ENCODE peak calls at places on chromosomes 7 and 10, in six cellular contexts. M is effector memory CD8-positive, alpha-beta T cell; X is GM03348; P is right lobe of liver; N is naive thymus-derived CD4-positive, alpha-beta T cell; U is GM12878. S is an unnamed sample.
A peak's percentile ranks its signal among the peaks of the same experiment; 100 is the strongest.

GRCh38 chr7:79512269-79512668 is 58.8 kb upstream of the MAGI2 start:
- DNase-seq in M (no peak), X (no peak), P (no peak), N (no peak), U (no peak), S (no peak)

GRCh38 chr7:98254951-98255610 is 3.0 kb upstream of the TECPR1 start:
- DNase-seq in M (no peak), X (no peak), P (no peak), N (no peak), U (no peak), S (no peak)

GRCh38 chr7:139246905-139247304 is 15.9 kb downstream of the UBN2 start:
- DNase-seq in M (no peak), X (peak; percentile 50), P (no peak), N (no peak), U (no peak), S (peak; percentile 58)

GRCh38 chr10:55374917-55375316 is 573.9 kb upstream of the PCDH15 start:
- DNase-seq in M (no peak), X (no peak), P (no peak), N (no peak), U (no peak), S (no peak)

GRCh38 chr7:49580000-49580399 is 193.4 kb upstream of the VWC2 start:
- DNase-seq in M (no peak), X (no peak), P (no peak), N (no peak), U (no peak), S (no peak)

GRCh38 chr10:18400201-18400910 is 251.0 kb downstream of the NSUN6 start:
- DNase-seq in M (no peak), X (peak; percentile 19), P (peak; percentile 71), N (no peak), U (peak; percentile 54), S (no peak)

GRCh38 chr10:113027574-113028392 is 77.7 kb downstream of the TCF7L2 start:
- DNase-seq in M (no peak), X (no peak), P (no peak), N (no peak), U (no peak), S (no peak)

GRCh38 chr10:21171197-21171935 is 274.3 kb upstream of the NEBL start:
- DNase-seq in M (no peak), X (no peak), P (no peak), N (no peak), U (no peak), S (no peak)

GRCh38 chr10:87702260-87702972 is 42.7 kb downstream of the PAPSS2 start:
- DNase-seq in M (no peak), X (no peak), P (no peak), N (no peak), U (no peak), S (no peak)

GRCh38 chr7:80107278-80107677 is 27.4 kb upstream of the GNAI1 start:
- DNase-seq in M (no peak), X (no peak), P (no peak), N (peak; percentile 26), U (no peak), S (no peak)

GRCh38 chr10:4656576-4657194 is 169.3 kb upstream of the AKR1E2 start:
- DNase-seq in M (peak; percentile 41), X (peak; percentile 61), P (peak; percentile 61), N (peak; percentile 36), U (no peak), S (peak; percentile 61)

GRCh38 chr7:76108540-76109233 is 60.8 kb downstream of the MDH2 start:
- DNase-seq in M (no peak), X (peak; percentile 13), P (peak; percentile 89), N (no peak), U (no peak), S (no peak)

GRCh38 chr10:67110286-67110685 is 184.4 kb downstream of the LRRTM3 start:
- DNase-seq in M (no peak), X (no peak), P (no peak), N (no peak), U (no peak), S (no peak)

GRCh38 chr10:18179901-18180300 is 39.7 kb downstream of the CACNB2 start:
- DNase-seq in M (no peak), X (peak; percentile 72), P (no peak), N (no peak), U (no peak), S (peak; percentile 67)

GRCh38 chr10:24209421-24209770 is 458 bp downstream of the KIAA1217 start:
- DNase-seq in M (no peak), X (peak; percentile 31), P (no peak), N (no peak), U (no peak), S (no peak)

GRCh38 chr7:148987751-148988512 is 40.4 kb downstream of the PDIA4 start:
- DNase-seq in M (peak; percentile 2), X (peak; percentile 27), P (no peak), N (no peak), U (no peak), S (no peak)

GRCh38 chr7:125876436-125876835 is 946.8 kb upstream of the POT1 start:
- DNase-seq in M (no peak), X (no peak), P (no peak), N (no peak), U (no peak), S (no peak)

GRCh38 chr10:131706476-131706875 is 194.3 kb upstream of the PPP2R2D start:
- DNase-seq in M (no peak), X (no peak), P (no peak), N (no peak), U (no peak), S (no peak)

GRCh38 chr10:119368581-119368980 is 161.2 kb downstream of the GRK5 start:
- DNase-seq in M (no peak), X (no peak), P (no peak), N (no peak), U (no peak), S (no peak)

GRCh38 chr10:133461841-133462240 is 8.1 kb downstream of the SCART1 start:
- DNase-seq in M (no peak), X (peak; percentile 1), P (no peak), N (no peak), U (no peak), S (no peak)

GRCh38 chr10:35336921-35337741 is 822 bp downstream of the CCNY start:
- DNase-seq in M (no peak), X (peak; percentile 56), P (peak; percentile 57), N (peak; percentile 29), U (no peak), S (no peak)

GRCh38 chr7:87344446-87344845 is 1.0 kb upstream of the CROT start:
- DNase-seq in M (no peak), X (no peak), P (no peak), N (no peak), U (no peak), S (no peak)

GRCh38 chr7:114901771-114902170 is 20.1 kb upstream of the MDFIC start:
- DNase-seq in M (no peak), X (peak; percentile 32), P (no peak), N (no peak), U (no peak), S (peak; percentile 47)

GRCh38 chr10:102185272-102185671 is 33.1 kb downstream of the NOLC1 start:
- DNase-seq in M (no peak), X (no peak), P (no peak), N (no peak), U (no peak), S (no peak)

GRCh38 chr7:139265673-139266072 is 34.6 kb downstream of the UBN2 start:
- DNase-seq in M (no peak), X (no peak), P (peak; percentile 46), N (no peak), U (no peak), S (no peak)

GRCh38 chr7:39664057-39664456 is 40.7 kb downstream of the RALA start:
- DNase-seq in M (no peak), X (no peak), P (no peak), N (no peak), U (no peak), S (no peak)

GRCh38 chr7:87234949-87235348 is 15.4 kb upstream of the TMEM243 start:
- DNase-seq in M (no peak), X (no peak), P (no peak), N (no peak), U (no peak), S (no peak)

GRCh38 chr7:150451833-150452431 is 1.5 kb downstream of the GIMAP8 start:
- DNase-seq in M (no peak), X (no peak), P (no peak), N (peak; percentile 33), U (no peak), S (no peak)

GRCh38 chr10:18060217-18060616 is 80.0 kb upstream of the CACNB2 start:
- DNase-seq in M (no peak), X (no peak), P (peak; percentile 48), N (no peak), U (no peak), S (no peak)

GRCh38 chr7:71278301-71278700 is 146.4 kb downstream of the GALNT17 start:
- DNase-seq in M (no peak), X (no peak), P (no peak), N (no peak), U (no peak), S (no peak)

GRCh38 chr7:12423355-12423994 is 19.8 kb upstream of the VWDE start:
- DNase-seq in M (no peak), X (peak; percentile 66), P (no peak), N (no peak), U (no peak), S (no peak)

GRCh38 chr7:10476642-10477041 is 497.0 kb upstream of the PHF14 start:
- DNase-seq in M (no peak), X (no peak), P (no peak), N (no peak), U (no peak), S (no peak)

GRCh38 chr10:36666451-36666850 is 458.9 kb upstream of the ANKRD30A start:
- DNase-seq in M (no peak), X (no peak), P (no peak), N (no peak), U (no peak), S (no peak)

GRCh38 chr7:55026867-55027490 is 8.2 kb downstream of the EGFR start:
- DNase-seq in M (no peak), X (peak; percentile 52), P (no peak), N (no peak), U (no peak), S (no peak)

GRCh38 chr10:124647421-124648130 is 96.6 kb downstream of the FAM53B start:
- DNase-seq in M (peak; percentile 64), X (peak; percentile 82), P (peak; percentile 69), N (peak; percentile 78), U (peak; percentile 50), S (no peak)

GRCh38 chr10:11401314-11402222 is 209.9 kb downstream of the USP6NL start:
- DNase-seq in M (peak; percentile 5), X (no peak), P (no peak), N (peak; percentile 12), U (no peak), S (no peak)

GRCh38 chr10:117131390-117132327 is 6.4 kb downstream of the VAX1 start:
- DNase-seq in M (no peak), X (no peak), P (no peak), N (no peak), U (no peak), S (no peak)

GRCh38 chr10:71396714-71397339 is at the start of gene CDH23:
- DNase-seq in M (no peak), X (no peak), P (peak; percentile 76), N (no peak), U (no peak), S (no peak)

S was measured in stromal cell of bone marrow.